ENCODE peak calls at places on chromosomes 6 and 20, in ten cellular contexts. P is endothelial cell of umbilical vein, T is psoas muscle, G is bronchial epithelial cell, H is hepatocyte, U is right lobe of liver, K is pancreas, Y is mesendoderm, C is cardiac fibroblast, E is DND-41. X is an unnamed sample.

GRCh38 chr20:48411265-48411664 is 416.5 kb downstream of the PREX1 start:
- DNase-seq in P (no peak), T (no peak), G (no peak), H (no peak), U (no peak), K (no peak), Y (no peak), C (no peak), E (no peak), X (no peak)

GRCh38 chr6:149580880-149581279 is 14.7 kb downstream of the GINM1 start:
- DNase-seq in P (no peak), T (no peak), G (peak; percentile 93), H (no peak), U (no peak), K (no peak), Y (no peak), C (no peak), E (no peak), X (no peak)

GRCh38 chr6:109139109-109139508 is 43.8 kb downstream of the CEP57L1 start:
- DNase-seq in P (no peak), T (no peak), G (peak; percentile 84), H (no peak), U (no peak), K (no peak), Y (no peak), C (peak; percentile 45), E (no peak), X (no peak)

GRCh38 chr6:104601008-104601745 is 258.5 kb downstream of the HACE1 start:
- DNase-seq in P (no peak), T (no peak), G (no peak), H (no peak), U (no peak), K (no peak), Y (no peak), C (peak; percentile 74), E (no peak), X (no peak)

GRCh38 chr6:27208042-27208441 is 39.5 kb upstream of the PRSS16 start:
- DNase-seq in P (no peak), T (no peak), G (no peak), H (no peak), U (no peak), K (no peak), Y (peak; percentile 78), C (no peak), E (no peak), X (no peak)

GRCh38 chr20:51121901-51122412 is 99.0 kb upstream of the KCNG1 start:
- DNase-seq in P (no peak), T (no peak), G (peak; percentile 64), H (no peak), U (no peak), K (no peak), Y (peak; percentile 40), C (no peak), E (no peak), X (no peak)

GRCh38 chr20:48682529-48683385 is 145.0 kb downstream of the PREX1 start:
- DNase-seq in P (peak; percentile 89), T (peak; percentile 74), G (peak; percentile 17), H (peak; percentile 90), U (peak; percentile 88), K (peak; percentile 93), Y (peak; percentile 62), C (peak; percentile 99), E (no peak), X (peak; percentile 79)

GRCh38 chr6:115362234-115362633 is 698.5 kb downstream of the FRK start:
- DNase-seq in P (no peak), T (no peak), G (no peak), H (no peak), U (no peak), K (no peak), Y (no peak), C (no peak), E (no peak), X (no peak)

GRCh38 chr6:35093118-35093445 is 48.1 kb downstream of the TCP11 start:
- DNase-seq in P (no peak), T (no peak), G (no peak), H (peak; percentile 38), U (no peak), K (no peak), Y (no peak), C (no peak), E (no peak), X (no peak)

GRCh38 chr6:142856857-142857608 is 87.9 kb downstream of the HIVEP2 start:
- DNase-seq in P (no peak), T (no peak), G (no peak), H (no peak), U (no peak), K (no peak), Y (no peak), C (no peak), E (peak; percentile 52), X (no peak)

GRCh38 chr6:52325695-52326471 is 36.1 kb upstream of the PAQR8 start:
- DNase-seq in P (no peak), T (no peak), G (no peak), H (peak; percentile 70), U (no peak), K (no peak), Y (peak; percentile 95), C (no peak), E (no peak), X (peak; percentile 42)

GRCh38 chr20:35575958-35576357 is 34.1 kb downstream of the ERGIC3 start:
- DNase-seq in P (no peak), T (no peak), G (peak; percentile 75), H (peak; percentile 66), U (no peak), K (no peak), Y (no peak), C (no peak), E (no peak), X (no peak)

DNA sequence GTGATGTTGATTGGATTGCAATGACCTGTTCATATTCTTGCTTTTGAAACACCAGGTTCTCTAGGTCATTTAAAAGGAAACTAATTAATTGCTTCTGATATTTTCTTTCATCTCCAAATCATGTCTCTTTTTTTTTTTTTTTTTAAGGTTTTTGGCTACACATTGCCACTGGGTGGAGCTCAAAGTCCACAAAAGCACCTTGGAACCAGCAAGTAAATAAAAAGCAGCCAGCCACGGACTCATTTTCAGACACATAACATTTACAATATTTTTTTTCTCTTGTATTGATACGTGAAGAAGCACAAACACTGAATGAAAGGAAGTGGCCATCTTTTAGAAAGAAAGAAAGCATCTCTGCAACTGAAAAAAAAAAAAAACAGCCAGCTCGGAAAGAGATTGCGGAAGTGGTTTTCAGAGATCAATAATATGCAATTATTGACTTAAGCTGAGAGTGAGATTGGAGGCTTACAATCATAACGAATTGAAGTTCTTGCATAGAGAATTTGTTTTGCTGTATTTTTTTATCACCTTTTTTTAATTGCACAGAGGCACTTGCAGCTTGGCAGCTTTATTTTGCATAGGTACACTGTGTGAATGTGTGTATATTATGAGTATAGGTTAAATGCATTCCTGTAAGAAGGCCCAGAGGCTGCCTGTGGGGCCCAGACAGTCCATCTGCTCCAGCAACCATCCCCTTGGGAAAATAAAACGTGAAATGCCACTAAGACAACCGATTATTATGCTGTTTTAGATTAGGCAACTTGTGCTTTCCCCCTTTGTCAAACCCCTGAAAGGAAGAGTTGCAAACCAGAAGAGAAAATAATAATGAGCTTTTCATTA is 28.2 kb downstream of the CGA start:
- DNase-seq in P (peak; percentile 70), T (no peak), G (peak; percentile 64), H (peak; percentile 68), U (no peak), K (peak; percentile 39), Y (peak; percentile 61), C (peak; percentile 79), E (peak; percentile 57), X (peak; percentile 68)
- H3K4me3 ChIP-seq in P (no peak overlapping the region), T (no peak overlapping the region), G (no peak overlapping the region), H (no peak overlapping the region), U (no peak overlapping the region), K (no peak overlapping the region), Y (no peak overlapping the region), C (no peak overlapping the region), E (no peak overlapping the region), X (peak overlapping the region; percentile 9)

GRCh38 chr6:120489941-120490340 is 844.3 kb downstream of the TBC1D32 start:
- DNase-seq in P (no peak), T (no peak), G (no peak), H (no peak), U (no peak), K (no peak), Y (peak; percentile 33), C (no peak), E (no peak), X (no peak)
- H3K4me3 ChIP-seq in P (no peak overlapping the region), T (no peak overlapping the region), G (no peak overlapping the region), H (no peak overlapping the region), U (no peak overlapping the region), K (no peak overlapping the region), Y (no peak overlapping the region), C (no peak overlapping the region), E (no peak overlapping the region), X (no peak overlapping the region)

DNA sequence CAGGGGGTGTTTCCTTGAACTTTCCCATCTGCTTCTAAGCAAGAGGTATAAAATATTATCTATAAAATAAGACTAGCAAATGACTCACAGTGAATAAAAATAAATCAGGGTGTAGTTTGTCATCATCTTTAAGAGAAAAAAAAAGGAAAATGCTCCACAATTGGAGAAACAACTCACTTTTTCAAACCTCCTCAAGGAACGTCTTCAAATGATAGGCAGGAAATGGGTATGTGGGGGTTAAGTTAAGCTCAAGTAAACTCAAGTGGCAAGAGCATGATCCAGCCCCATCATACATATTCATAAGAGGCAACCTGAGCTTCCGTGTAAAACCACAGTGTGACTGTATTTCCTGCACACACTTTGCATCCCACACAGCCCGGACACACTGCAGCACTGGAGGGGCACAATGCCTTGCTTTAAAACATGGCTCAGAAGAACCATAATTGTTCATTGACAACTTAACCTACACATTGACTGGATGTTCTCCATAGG is 58.5 kb upstream of the CEP85L start:
- DNase-seq in P (no peak), T (no peak), G (peak; percentile 88), H (no peak), U (no peak), K (no peak), Y (peak; percentile 76), C (peak; percentile 66), E (peak; percentile 88), X (no peak)
- H3K4me3 ChIP-seq in P (peak overlapping the region; percentile 7), T (peak overlapping the region; percentile 63), G (no peak overlapping the region), H (no peak overlapping the region), U (no peak overlapping the region), K (no peak overlapping the region), Y (no peak overlapping the region), C (no peak overlapping the region), E (peak overlapping the region; percentile 67), X (no peak overlapping the region)

DNA sequence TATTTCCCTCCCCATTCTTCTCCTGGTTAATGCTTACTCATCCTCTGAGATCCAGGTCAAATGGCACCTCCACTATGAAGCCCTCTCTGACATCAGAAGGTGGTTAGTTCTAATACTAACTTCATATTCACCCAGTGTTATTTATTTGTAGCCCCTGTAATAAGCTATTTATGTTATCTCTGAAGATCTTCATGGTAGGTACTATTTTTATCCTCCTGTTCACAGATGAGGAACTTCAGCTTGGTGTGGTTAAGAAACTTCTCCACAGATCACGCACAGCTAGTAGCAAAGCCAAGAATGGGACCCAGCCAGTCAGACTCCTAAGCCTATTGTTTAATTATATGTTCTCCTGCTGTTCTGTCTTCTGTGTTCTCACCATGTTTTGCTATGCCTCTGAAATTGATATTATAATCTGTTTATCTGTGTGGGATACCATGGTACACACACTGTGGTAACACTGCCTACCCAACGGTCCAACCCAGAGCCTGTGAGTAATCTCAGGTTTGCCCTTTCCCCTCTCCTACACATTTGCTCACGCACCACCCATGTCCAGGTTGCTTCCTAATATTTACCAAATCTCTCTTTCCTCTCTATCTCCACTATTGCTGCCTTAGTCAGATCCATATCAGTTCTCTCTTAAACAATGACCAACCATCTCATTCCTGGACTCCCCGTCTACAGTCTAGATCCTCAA is 98.4 kb downstream of the IPCEF1 start:
- DNase-seq in P (no peak), T (no peak), G (no peak), H (no peak), U (no peak), K (no peak), Y (no peak), C (no peak), E (no peak), X (no peak)
- H3K4me3 ChIP-seq in P (no peak overlapping the region), T (no peak overlapping the region), G (no peak overlapping the region), H (no peak overlapping the region), U (no peak overlapping the region), K (no peak overlapping the region), Y (no peak overlapping the region), C (no peak overlapping the region), E (no peak overlapping the region), X (no peak overlapping the region)

X was measured in HAP-1.